ENCODE peak calls at places on chromosomes 12 and 14, in nine cellular contexts. One of them, this sample, is unnamed.

GRCh38 chr12:22812531-22812930 is 187.6 kb downstream of the ETNK1 start:
- DNase-seq in bronchial epithelial cell: peak
- DNase-seq in mucosa of descending colon: no peak
- DNase-seq in astrocyte of the spinal cord: no peak
- DNase-seq in cardiac muscle cell: no peak
- DNase-seq in EL: no peak
- DNase-seq in nephron progenitor cell: no peak
- DNase-seq in activated T-helper 1 cell treated with Interleukin-2 at 50 U/mL for 16 hours: no peak
- DNase-seq in activated gamma-delta T cell: no peak
- DNase-seq in this sample: no peak

GRCh38 chr12:131894981-131895639 is 688 bp downstream of the ULK1 start:
- DNase-seq in bronchial epithelial cell: no peak
- DNase-seq in mucosa of descending colon: no peak
- DNase-seq in astrocyte of the spinal cord: no peak
- DNase-seq in cardiac muscle cell: no peak
- DNase-seq in EL: no peak
- DNase-seq in nephron progenitor cell: peak
- DNase-seq in activated T-helper 1 cell treated with Interleukin-2 at 50 U/mL for 16 hours: no peak
- DNase-seq in activated gamma-delta T cell: no peak
- DNase-seq in this sample: no peak

GRCh38 chr14:102799684-102800562 is 22.7 kb downstream of the TRAF3 start:
- DNase-seq in bronchial epithelial cell: no peak
- DNase-seq in mucosa of descending colon: no peak
- DNase-seq in astrocyte of the spinal cord: peak
- DNase-seq in cardiac muscle cell: peak
- DNase-seq in EL: peak
- DNase-seq in nephron progenitor cell: no peak
- DNase-seq in activated T-helper 1 cell treated with Interleukin-2 at 50 U/mL for 16 hours: no peak
- DNase-seq in activated gamma-delta T cell: no peak
- DNase-seq in this sample: no peak

GRCh38 chr12:50017047-50017446 is 8.2 kb downstream of the RACGAP1 start:
- DNase-seq in bronchial epithelial cell: peak
- DNase-seq in mucosa of descending colon: no peak
- DNase-seq in astrocyte of the spinal cord: peak
- DNase-seq in cardiac muscle cell: peak
- DNase-seq in EL: peak
- DNase-seq in nephron progenitor cell: no peak
- DNase-seq in activated T-helper 1 cell treated with Interleukin-2 at 50 U/mL for 16 hours: no peak
- DNase-seq in activated gamma-delta T cell: no peak
- DNase-seq in this sample: peak

GRCh38 chr12:131383291-131383690 is 327.6 kb upstream of the SFSWAP start:
- DNase-seq in bronchial epithelial cell: no peak
- DNase-seq in mucosa of descending colon: no peak
- DNase-seq in astrocyte of the spinal cord: no peak
- DNase-seq in cardiac muscle cell: no peak
- DNase-seq in EL: no peak
- DNase-seq in nephron progenitor cell: no peak
- DNase-seq in activated T-helper 1 cell treated with Interleukin-2 at 50 U/mL for 16 hours: no peak
- DNase-seq in activated gamma-delta T cell: no peak
- DNase-seq in this sample: no peak

GRCh38 chr14:86321151-86321550 is 791.2 kb downstream of the FLRT2 start:
- DNase-seq in bronchial epithelial cell: no peak
- DNase-seq in mucosa of descending colon: no peak
- DNase-seq in astrocyte of the spinal cord: peak
- DNase-seq in cardiac muscle cell: no peak
- DNase-seq in EL: no peak
- DNase-seq in nephron progenitor cell: no peak
- DNase-seq in activated T-helper 1 cell treated with Interleukin-2 at 50 U/mL for 16 hours: no peak
- DNase-seq in activated gamma-delta T cell: no peak
- DNase-seq in this sample: no peak

GRCh38 chr12:132582058-132582420 is 28.3 kb downstream of the LRCOL1 start:
- DNase-seq in bronchial epithelial cell: no peak
- DNase-seq in mucosa of descending colon: no peak
- DNase-seq in astrocyte of the spinal cord: no peak
- DNase-seq in cardiac muscle cell: no peak
- DNase-seq in EL: no peak
- DNase-seq in nephron progenitor cell: peak
- DNase-seq in activated T-helper 1 cell treated with Interleukin-2 at 50 U/mL for 16 hours: no peak
- DNase-seq in activated gamma-delta T cell: no peak
- DNase-seq in this sample: no peak

GRCh38 chr14:72902802-72903530 is 9.1 kb upstream of the DPF3 start:
- DNase-seq in bronchial epithelial cell: no peak
- DNase-seq in mucosa of descending colon: no peak
- DNase-seq in astrocyte of the spinal cord: no peak
- DNase-seq in cardiac muscle cell: peak
- DNase-seq in EL: no peak
- DNase-seq in nephron progenitor cell: no peak
- DNase-seq in activated T-helper 1 cell treated with Interleukin-2 at 50 U/mL for 16 hours: no peak
- DNase-seq in activated gamma-delta T cell: no peak
- DNase-seq in this sample: no peak

GRCh38 chr14:99637624-99638023 is 7.3 kb upstream of the HHIPL1 start:
- DNase-seq in bronchial epithelial cell: no peak
- DNase-seq in mucosa of descending colon: no peak
- DNase-seq in astrocyte of the spinal cord: no peak
- DNase-seq in cardiac muscle cell: no peak
- DNase-seq in EL: no peak
- DNase-seq in nephron progenitor cell: no peak
- DNase-seq in activated T-helper 1 cell treated with Interleukin-2 at 50 U/mL for 16 hours: no peak
- DNase-seq in activated gamma-delta T cell: no peak
- DNase-seq in this sample: no peak

GRCh38 chr14:22685467-22685866 is 41.3 kb upstream of the OR6J1 start:
- DNase-seq in bronchial epithelial cell: no peak
- DNase-seq in mucosa of descending colon: no peak
- DNase-seq in astrocyte of the spinal cord: no peak
- DNase-seq in cardiac muscle cell: no peak
- DNase-seq in EL: no peak
- DNase-seq in nephron progenitor cell: no peak
- DNase-seq in activated T-helper 1 cell treated with Interleukin-2 at 50 U/mL for 16 hours: no peak
- DNase-seq in activated gamma-delta T cell: no peak
- DNase-seq in this sample: no peak

GRCh38 chr12:38477341-38478090 is 160.9 kb downstream of the ALG10B start:
- DNase-seq in bronchial epithelial cell: peak
- DNase-seq in mucosa of descending colon: no peak
- DNase-seq in astrocyte of the spinal cord: no peak
- DNase-seq in cardiac muscle cell: no peak
- DNase-seq in EL: no peak
- DNase-seq in nephron progenitor cell: no peak
- DNase-seq in activated T-helper 1 cell treated with Interleukin-2 at 50 U/mL for 16 hours: no peak
- DNase-seq in activated gamma-delta T cell: no peak
- DNase-seq in this sample: no peak

GRCh38 chr12:1519642-1520041 is 74.7 kb downstream of the FBXL14 start:
- DNase-seq in bronchial epithelial cell: no peak
- DNase-seq in mucosa of descending colon: no peak
- DNase-seq in astrocyte of the spinal cord: no peak
- DNase-seq in cardiac muscle cell: no peak
- DNase-seq in EL: no peak
- DNase-seq in nephron progenitor cell: no peak
- DNase-seq in activated T-helper 1 cell treated with Interleukin-2 at 50 U/mL for 16 hours: no peak
- DNase-seq in activated gamma-delta T cell: no peak
- DNase-seq in this sample: no peak

GRCh38 chr14:51185180-51185579 is 54.9 kb upstream of the TMX1 start:
- DNase-seq in bronchial epithelial cell: no peak
- DNase-seq in mucosa of descending colon: no peak
- DNase-seq in astrocyte of the spinal cord: no peak
- DNase-seq in cardiac muscle cell: no peak
- DNase-seq in EL: no peak
- DNase-seq in nephron progenitor cell: no peak
- DNase-seq in activated T-helper 1 cell treated with Interleukin-2 at 50 U/mL for 16 hours: no peak
- DNase-seq in activated gamma-delta T cell: no peak
- DNase-seq in this sample: no peak

GRCh38 chr12:93468008-93468371 is 676 bp downstream of the MRPL42 start:
- DNase-seq in bronchial epithelial cell: no peak
- DNase-seq in mucosa of descending colon: no peak
- DNase-seq in astrocyte of the spinal cord: no peak
- DNase-seq in cardiac muscle cell: no peak
- DNase-seq in EL: no peak
- DNase-seq in nephron progenitor cell: no peak
- DNase-seq in activated T-helper 1 cell treated with Interleukin-2 at 50 U/mL for 16 hours: no peak
- DNase-seq in activated gamma-delta T cell: no peak
- DNase-seq in this sample: no peak

GRCh38 chr12:105418821-105419291 is 88.4 kb downstream of the C12orf75 start:
- DNase-seq in bronchial epithelial cell: no peak
- DNase-seq in mucosa of descending colon: no peak
- DNase-seq in astrocyte of the spinal cord: no peak
- DNase-seq in cardiac muscle cell: no peak
- DNase-seq in EL: peak
- DNase-seq in nephron progenitor cell: no peak
- DNase-seq in activated T-helper 1 cell treated with Interleukin-2 at 50 U/mL for 16 hours: no peak
- DNase-seq in activated gamma-delta T cell: no peak
- DNase-seq in this sample: no peak

GRCh38 chr14:91284146-91284790 is 39.8 kb upstream of the GPR68 start:
- DNase-seq in bronchial epithelial cell: peak
- DNase-seq in mucosa of descending colon: no peak
- DNase-seq in astrocyte of the spinal cord: peak
- DNase-seq in cardiac muscle cell: peak
- DNase-seq in EL: peak
- DNase-seq in nephron progenitor cell: no peak
- DNase-seq in activated T-helper 1 cell treated with Interleukin-2 at 50 U/mL for 16 hours: no peak
- DNase-seq in activated gamma-delta T cell: no peak
- DNase-seq in this sample: no peak

GRCh38 chr12:24911284-24911791 is 37.6 kb downstream of the BCAT1 start:
- DNase-seq in bronchial epithelial cell: no peak
- DNase-seq in mucosa of descending colon: no peak
- DNase-seq in astrocyte of the spinal cord: peak
- DNase-seq in cardiac muscle cell: peak
- DNase-seq in EL: peak
- DNase-seq in nephron progenitor cell: no peak
- DNase-seq in activated T-helper 1 cell treated with Interleukin-2 at 50 U/mL for 16 hours: no peak
- DNase-seq in activated gamma-delta T cell: no peak
- DNase-seq in this sample: no peak

GRCh38 chr12:26492406-26492805 is 297.0 kb downstream of the SSPN start:
- DNase-seq in bronchial epithelial cell: no peak
- DNase-seq in mucosa of descending colon: no peak
- DNase-seq in astrocyte of the spinal cord: no peak
- DNase-seq in cardiac muscle cell: no peak
- DNase-seq in EL: no peak
- DNase-seq in nephron progenitor cell: no peak
- DNase-seq in activated T-helper 1 cell treated with Interleukin-2 at 50 U/mL for 16 hours: no peak
- DNase-seq in activated gamma-delta T cell: no peak
- DNase-seq in this sample: no peak

GRCh38 chr14:104229621-104230041 is 91.2 kb downstream of the KIF26A start:
- DNase-seq in bronchial epithelial cell: no peak
- DNase-seq in mucosa of descending colon: peak
- DNase-seq in astrocyte of the spinal cord: no peak
- DNase-seq in cardiac muscle cell: no peak
- DNase-seq in EL: no peak
- DNase-seq in nephron progenitor cell: peak
- DNase-seq in activated T-helper 1 cell treated with Interleukin-2 at 50 U/mL for 16 hours: no peak
- DNase-seq in activated gamma-delta T cell: no peak
- DNase-seq in this sample: no peak

GRCh38 chr12:110109037-110109836 is 14.9 kb upstream of the IFT81 start:
- DNase-seq in bronchial epithelial cell: peak
- DNase-seq in mucosa of descending colon: no peak
- DNase-seq in astrocyte of the spinal cord: peak
- DNase-seq in cardiac muscle cell: peak
- DNase-seq in EL: peak
- DNase-seq in nephron progenitor cell: peak
- DNase-seq in activated T-helper 1 cell treated with Interleukin-2 at 50 U/mL for 16 hours: no peak
- DNase-seq in activated gamma-delta T cell: no peak
- DNase-seq in this sample: peak

GRCh38 chr12:1047898-1048660 is 57.1 kb downstream of the ERC1 start:
- DNase-seq in bronchial epithelial cell: no peak
- DNase-seq in mucosa of descending colon: no peak
- DNase-seq in astrocyte of the spinal cord: no peak
- DNase-seq in cardiac muscle cell: no peak
- DNase-seq in EL: no peak
- DNase-seq in nephron progenitor cell: no peak
- DNase-seq in activated T-helper 1 cell treated with Interleukin-2 at 50 U/mL for 16 hours: no peak
- DNase-seq in activated gamma-delta T cell: no peak
- DNase-seq in this sample: no peak

GRCh38 chr12:113165521-113166450 is 16.3 kb downstream of the CFAP73 start:
- DNase-seq in bronchial epithelial cell: no peak
- DNase-seq in mucosa of descending colon: no peak
- DNase-seq in astrocyte of the spinal cord: peak
- DNase-seq in cardiac muscle cell: no peak
- DNase-seq in EL: no peak
- DNase-seq in nephron progenitor cell: no peak
- DNase-seq in activated T-helper 1 cell treated with Interleukin-2 at 50 U/mL for 16 hours: no peak
- DNase-seq in activated gamma-delta T cell: no peak
- DNase-seq in this sample: no peak

GRCh38 chr14:91299483-91300115 is 55.1 kb upstream of the GPR68 start:
- DNase-seq in bronchial epithelial cell: peak
- DNase-seq in mucosa of descending colon: no peak
- DNase-seq in astrocyte of the spinal cord: no peak
- DNase-seq in cardiac muscle cell: no peak
- DNase-seq in EL: no peak
- DNase-seq in nephron progenitor cell: no peak
- DNase-seq in activated T-helper 1 cell treated with Interleukin-2 at 50 U/mL for 16 hours: no peak
- DNase-seq in activated gamma-delta T cell: no peak
- DNase-seq in this sample: no peak

GRCh38 chr14:76083796-76084195 is 67.9 kb upstream of the GPATCH2L start:
- DNase-seq in bronchial epithelial cell: no peak
- DNase-seq in mucosa of descending colon: no peak
- DNase-seq in astrocyte of the spinal cord: no peak
- DNase-seq in cardiac muscle cell: no peak
- DNase-seq in EL: no peak
- DNase-seq in nephron progenitor cell: no peak
- DNase-seq in activated T-helper 1 cell treated with Interleukin-2 at 50 U/mL for 16 hours: no peak
- DNase-seq in activated gamma-delta T cell: no peak
- DNase-seq in this sample: no peak

GRCh38 chr12:2251485-2252179 is 198.8 kb downstream of the CACNA1C start:
- DNase-seq in bronchial epithelial cell: no peak
- DNase-seq in mucosa of descending colon: no peak
- DNase-seq in astrocyte of the spinal cord: peak
- DNase-seq in cardiac muscle cell: no peak
- DNase-seq in EL: no peak
- DNase-seq in nephron progenitor cell: no peak
- DNase-seq in activated T-helper 1 cell treated with Interleukin-2 at 50 U/mL for 16 hours: no peak
- DNase-seq in activated gamma-delta T cell: no peak
- DNase-seq in this sample: no peak

GRCh38 chr12:62543741-62544140 is 77.1 kb downstream of the MON2 start:
- DNase-seq in bronchial epithelial cell: no peak
- DNase-seq in mucosa of descending colon: no peak
- DNase-seq in astrocyte of the spinal cord: no peak
- DNase-seq in cardiac muscle cell: no peak
- DNase-seq in EL: no peak
- DNase-seq in nephron progenitor cell: no peak
- DNase-seq in activated T-helper 1 cell treated with Interleukin-2 at 50 U/mL for 16 hours: no peak
- DNase-seq in activated gamma-delta T cell: no peak
- DNase-seq in this sample: no peak